ENCODE peak calls at places on chromosomes 6 and 20, in six cellular contexts. R, Y, G, X, F and Q are unnamed samples.

GRCh38 chr6:154457881-154458284 is 52.6 kb downstream of the CNKSR3 start:
- DNase-seq in F (no peak), Y (no peak), R (no peak), X (no peak), G (no peak), Q (no peak)

GRCh38 chr6:109073344-109074235 is 21.1 kb downstream of the SESN1 start:
- DNase-seq in X (peak; percentile 60), Y (peak; percentile 12), R (peak; percentile 72), G (peak; percentile 59), F (peak; percentile 77), Q (peak; percentile 30)

GRCh38 chr6:80767808-80768207 is 661.3 kb downstream of the BCKDHB start:
- DNase-seq in Y (no peak), X (no peak), F (no peak), G (no peak), R (peak; percentile 81), Q (no peak)

GRCh38 chr6:154302111-154302752 is 54.4 kb downstream of the IPCEF1 start:
- DNase-seq in G (peak; percentile 22), Y (no peak), F (peak; percentile 25), R (peak; percentile 81), X (no peak), Q (no peak)

GRCh38 chr20:8722277-8722928 is 346.5 kb upstream of the PLCB4 start:
- DNase-seq in G (peak; percentile 39), F (peak; percentile 71), Y (peak; percentile 72), R (peak; percentile 59), X (peak; percentile 67), Q (peak; percentile 44)

GRCh38 chr6:17413313-17413750 is 19.9 kb downstream of the CAP2 start:
- DNase-seq in G (no peak), Y (no peak), F (no peak), R (no peak), X (no peak), Q (no peak)

GRCh38 chr6:1636971-1637871 is 27.5 kb downstream of the FOXC1 start:
- DNase-seq in Y (peak; percentile 73), F (no peak), G (no peak), R (no peak), X (peak; percentile 55), Q (no peak)

GRCh38 chr20:18637296-18637695 is 49.4 kb downstream of the DTD1 start:
- DNase-seq in G (no peak), R (no peak), X (no peak), F (no peak), Y (no peak), Q (no peak)

GRCh38 chr20:6663751-6664388 is 103.6 kb upstream of the BMP2 start:
- DNase-seq in R (no peak), X (no peak), G (no peak), F (peak; percentile 24), Y (no peak), Q (no peak)

GRCh38 chr6:43916091-43916923 is 146.3 kb downstream of the VEGFA start:
- DNase-seq in F (no peak), G (no peak), Y (no peak), R (no peak), X (no peak), Q (no peak)

GRCh38 chr6:158011478-158011920 is 29.8 kb downstream of the SYNJ2 start:
- DNase-seq in X (no peak), G (no peak), F (no peak), R (no peak), Y (no peak), Q (no peak)